ENCODE peak calls at places on chromosomes 2 and 18, in six cellular contexts. One of them, this sample, is unnamed.
A peak's percentile ranks its signal among the peaks of the same experiment; 100 is the strongest.

GRCh38 chr18:22267225-22267624 is 97.8 kb downstream of the GATA6 start:
- DNase-seq in IMR-90: no peak
- DNase-seq in trophoblast cell: no peak
- DNase-seq in neuronal stem cell: no peak
- DNase-seq in H1: no peak
- DNase-seq in mesenchymal stem cell: no peak
- DNase-seq in this sample: no peak

GRCh38 chr2:68193774-68194372 is 36.2 kb downstream of the PNO1 start:
- DNase-seq in IMR-90: peak; percentile 77
- DNase-seq in trophoblast cell: no peak
- DNase-seq in neuronal stem cell: no peak
- DNase-seq in H1: no peak
- DNase-seq in mesenchymal stem cell: peak; percentile 33
- DNase-seq in this sample: no peak

GRCh38 chr2:193523662-193524061 is 1328.9 kb upstream of the TMEFF2 start:
- DNase-seq in IMR-90: no peak
- DNase-seq in trophoblast cell: no peak
- DNase-seq in neuronal stem cell: no peak
- DNase-seq in H1: no peak
- DNase-seq in mesenchymal stem cell: no peak
- DNase-seq in this sample: no peak

GRCh38 chr18:37935086-37935485 is 369.5 kb upstream of the CELF4 start:
- DNase-seq in IMR-90: no peak
- DNase-seq in trophoblast cell: no peak
- DNase-seq in neuronal stem cell: no peak
- DNase-seq in H1: no peak
- DNase-seq in mesenchymal stem cell: no peak
- DNase-seq in this sample: no peak

GRCh38 chr2:154771664-154772284 is 73.3 kb downstream of the KCNJ3 start:
- DNase-seq in IMR-90: no peak
- DNase-seq in trophoblast cell: no peak
- DNase-seq in neuronal stem cell: no peak
- DNase-seq in H1: no peak
- DNase-seq in mesenchymal stem cell: no peak
- DNase-seq in this sample: no peak

GRCh38 chr2:101558740-101559508 is 84.0 kb upstream of the RFX8 start:
- DNase-seq in IMR-90: peak; percentile 91
- DNase-seq in trophoblast cell: no peak
- DNase-seq in neuronal stem cell: no peak
- DNase-seq in H1: no peak
- DNase-seq in mesenchymal stem cell: peak; percentile 97
- DNase-seq in this sample: no peak

GRCh38 chr18:36709315-36709714 is 119.5 kb downstream of the TPGS2 start:
- DNase-seq in IMR-90: no peak
- DNase-seq in trophoblast cell: no peak
- DNase-seq in neuronal stem cell: no peak
- DNase-seq in H1: no peak
- DNase-seq in mesenchymal stem cell: no peak
- DNase-seq in this sample: no peak

GRCh38 chr18:8609711-8610441 is 639 bp downstream of the RAB12 start:
- DNase-seq in IMR-90: no peak
- DNase-seq in trophoblast cell: peak; percentile 37
- DNase-seq in neuronal stem cell: no peak
- DNase-seq in H1: no peak
- DNase-seq in mesenchymal stem cell: peak; percentile 10
- DNase-seq in this sample: no peak

GRCh38 chr2:107989445-107989844 is 3.1 kb downstream of the SLC5A7 start:
- DNase-seq in IMR-90: no peak
- DNase-seq in trophoblast cell: no peak
- DNase-seq in neuronal stem cell: no peak
- DNase-seq in H1: no peak
- DNase-seq in mesenchymal stem cell: no peak
- DNase-seq in this sample: no peak

GRCh38 chr2:22261165-22261564 is 1123.8 kb upstream of the KLHL29 start:
- DNase-seq in IMR-90: no peak
- DNase-seq in trophoblast cell: no peak
- DNase-seq in neuronal stem cell: no peak
- DNase-seq in H1: no peak
- DNase-seq in mesenchymal stem cell: no peak
- DNase-seq in this sample: no peak

GRCh38 chr18:35619468-35619867 is 37.9 kb downstream of the GALNT1 start:
- DNase-seq in IMR-90: no peak
- DNase-seq in trophoblast cell: no peak
- DNase-seq in neuronal stem cell: no peak
- DNase-seq in H1: no peak
- DNase-seq in mesenchymal stem cell: peak; percentile 36
- DNase-seq in this sample: no peak

GRCh38 chr2:9273496-9273895 is 66.9 kb downstream of the ASAP2 start:
- DNase-seq in IMR-90: no peak
- DNase-seq in trophoblast cell: no peak
- DNase-seq in neuronal stem cell: no peak
- DNase-seq in H1: no peak
- DNase-seq in mesenchymal stem cell: no peak
- DNase-seq in this sample: no peak

GRCh38 chr18:7259482-7259881 is 28.6 kb downstream of the LRRC30 start:
- DNase-seq in IMR-90: no peak
- DNase-seq in trophoblast cell: no peak
- DNase-seq in neuronal stem cell: no peak
- DNase-seq in H1: no peak
- DNase-seq in mesenchymal stem cell: no peak
- DNase-seq in this sample: no peak

GRCh38 chr2:231794383-231794782 is 8.1 kb downstream of the COPS7B start:
- DNase-seq in IMR-90: no peak
- DNase-seq in trophoblast cell: peak; percentile 36
- DNase-seq in neuronal stem cell: no peak
- DNase-seq in H1: no peak
- DNase-seq in mesenchymal stem cell: no peak
- DNase-seq in this sample: no peak

GRCh38 chr2:2587364-2587763 is 256.3 kb upstream of the MYT1L start:
- DNase-seq in IMR-90: no peak
- DNase-seq in trophoblast cell: no peak
- DNase-seq in neuronal stem cell: no peak
- DNase-seq in H1: no peak
- DNase-seq in mesenchymal stem cell: no peak
- DNase-seq in this sample: no peak

GRCh38 chr2:128978155-128978707 is 659.6 kb upstream of the HS6ST1 start:
- DNase-seq in IMR-90: no peak
- DNase-seq in trophoblast cell: no peak
- DNase-seq in neuronal stem cell: no peak
- DNase-seq in H1: peak; percentile 10
- DNase-seq in mesenchymal stem cell: peak; percentile 6
- DNase-seq in this sample: peak; percentile 93

GRCh38 chr2:134838143-134838620 is at the start of gene ACMSD:
- DNase-seq in IMR-90: no peak
- DNase-seq in trophoblast cell: no peak
- DNase-seq in neuronal stem cell: no peak
- DNase-seq in H1: no peak
- DNase-seq in mesenchymal stem cell: no peak
- DNase-seq in this sample: no peak

GRCh38 chr2:207558106-207558505 is 28.3 kb downstream of the CREB1 start:
- DNase-seq in IMR-90: peak; percentile 90
- DNase-seq in trophoblast cell: no peak
- DNase-seq in neuronal stem cell: no peak
- DNase-seq in H1: no peak
- DNase-seq in mesenchymal stem cell: peak; percentile 83
- DNase-seq in this sample: peak; percentile 4

GRCh38 chr2:135829420-135829983 is 7.5 kb downstream of the LCT start:
- DNase-seq in IMR-90: no peak
- DNase-seq in trophoblast cell: no peak
- DNase-seq in neuronal stem cell: no peak
- DNase-seq in H1: no peak
- DNase-seq in mesenchymal stem cell: no peak
- DNase-seq in this sample: no peak

GRCh38 chr2:235200216-235200615 is 248.4 kb downstream of the SH3BP4 start:
- DNase-seq in IMR-90: no peak
- DNase-seq in trophoblast cell: no peak
- DNase-seq in neuronal stem cell: no peak
- DNase-seq in H1: no peak
- DNase-seq in mesenchymal stem cell: no peak
- DNase-seq in this sample: no peak

GRCh38 chr18:44465337-44465736 is 215.4 kb upstream of the SETBP1 start:
- DNase-seq in IMR-90: no peak
- DNase-seq in trophoblast cell: no peak
- DNase-seq in neuronal stem cell: no peak
- DNase-seq in H1: no peak
- DNase-seq in mesenchymal stem cell: no peak
- DNase-seq in this sample: no peak

GRCh38 chr2:136168605-136169210 is 50.8 kb upstream of the CXCR4 start:
- DNase-seq in IMR-90: no peak
- DNase-seq in trophoblast cell: peak; percentile 67
- DNase-seq in neuronal stem cell: peak; percentile 21
- DNase-seq in H1: no peak
- DNase-seq in mesenchymal stem cell: no peak
- DNase-seq in this sample: peak; percentile 19

GRCh38 chr2:122028371-122029102 is 273.1 kb downstream of the TSN start:
- DNase-seq in IMR-90: peak; percentile 81
- DNase-seq in trophoblast cell: peak; percentile 11
- DNase-seq in neuronal stem cell: no peak
- DNase-seq in H1: no peak
- DNase-seq in mesenchymal stem cell: no peak
- DNase-seq in this sample: no peak

GRCh38 chr2:1755436-1756191 is 11.3 kb upstream of the PXDN start:
- DNase-seq in IMR-90: peak; percentile 97
- DNase-seq in trophoblast cell: peak; percentile 16
- DNase-seq in neuronal stem cell: no peak
- DNase-seq in H1: no peak
- DNase-seq in mesenchymal stem cell: peak; percentile 82
- DNase-seq in this sample: no peak

GRCh38 chr2:35428548-35428947 is 927.0 kb upstream of the CRIM1 start:
- DNase-seq in IMR-90: no peak
- DNase-seq in trophoblast cell: peak; percentile 27
- DNase-seq in neuronal stem cell: peak; percentile 17
- DNase-seq in H1: peak; percentile 25
- DNase-seq in mesenchymal stem cell: no peak
- DNase-seq in this sample: peak; percentile 81

GRCh38 chr2:62382757-62383156 is 123.2 kb downstream of the TMEM17 start:
- DNase-seq in IMR-90: peak; percentile 10
- DNase-seq in trophoblast cell: peak; percentile 90
- DNase-seq in neuronal stem cell: no peak
- DNase-seq in H1: no peak
- DNase-seq in mesenchymal stem cell: peak; percentile 25
- DNase-seq in this sample: peak; percentile 73

GRCh38 chr2:240916571-240917008 is 10.5 kb downstream of the CROCC2 start:
- DNase-seq in IMR-90: peak; percentile 84
- DNase-seq in trophoblast cell: no peak
- DNase-seq in neuronal stem cell: no peak
- DNase-seq in H1: no peak
- DNase-seq in mesenchymal stem cell: peak; percentile 74
- DNase-seq in this sample: peak; percentile 49
- H4K8ac ChIP-seq in IMR-90: no peak overlapping the region
- H4K8ac ChIP-seq in trophoblast cell: no peak overlapping the region
- H4K8ac ChIP-seq in neuronal stem cell: no peak overlapping the region
- H4K8ac ChIP-seq in H1: no peak overlapping the region
- H4K8ac ChIP-seq in mesenchymal stem cell: no peak overlapping the region
- H4K8ac ChIP-seq in this sample: no peak overlapping the region

GRCh38 chr18:713135-713490 is 683 bp upstream of the ENOSF1 start:
- DNase-seq in IMR-90: no peak
- DNase-seq in trophoblast cell: peak; percentile 71
- DNase-seq in neuronal stem cell: no peak
- DNase-seq in H1: no peak
- DNase-seq in mesenchymal stem cell: no peak
- DNase-seq in this sample: no peak
- H3K4me3 ChIP-seq in IMR-90: no peak overlapping the region
- H3K4me3 ChIP-seq in trophoblast cell: no peak overlapping the region
- H3K4me3 ChIP-seq in neuronal stem cell: no peak overlapping the region
- H3K4me3 ChIP-seq in H1: peak overlapping the region; percentile 40
- H3K4me3 ChIP-seq in mesenchymal stem cell: peak overlapping the region; percentile 81
- H3K4me3 ChIP-seq in this sample: no peak overlapping the region

GRCh38 chr2:197359859-197360258 is 49.3 kb upstream of the ANKRD44 start:
- DNase-seq in IMR-90: no peak
- DNase-seq in trophoblast cell: no peak
- DNase-seq in neuronal stem cell: no peak
- DNase-seq in H1: no peak
- DNase-seq in mesenchymal stem cell: no peak
- DNase-seq in this sample: peak; percentile 11

GRCh38 chr2:197358927-197359326 is 48.3 kb upstream of the ANKRD44 start:
- DNase-seq in IMR-90: peak; percentile 33
- DNase-seq in trophoblast cell: no peak
- DNase-seq in neuronal stem cell: no peak
- DNase-seq in H1: no peak
- DNase-seq in mesenchymal stem cell: no peak
- DNase-seq in this sample: no peak

GRCh38 chr2:197360744-197361156 is 50.2 kb upstream of the ANKRD44 start:
- DNase-seq in IMR-90: peak; percentile 87
- DNase-seq in trophoblast cell: no peak
- DNase-seq in neuronal stem cell: no peak
- DNase-seq in H1: no peak
- DNase-seq in mesenchymal stem cell: peak; percentile 24
- DNase-seq in this sample: no peak

GRCh38 chr2:197368412-197368811 is 57.8 kb upstream of the ANKRD44 start:
- DNase-seq in IMR-90: no peak
- DNase-seq in trophoblast cell: no peak
- DNase-seq in neuronal stem cell: no peak
- DNase-seq in H1: no peak
- DNase-seq in mesenchymal stem cell: no peak
- DNase-seq in this sample: no peak

GRCh38 chr2:197363998-197364397 is 53.4 kb upstream of the ANKRD44 start:
- DNase-seq in IMR-90: no peak
- DNase-seq in trophoblast cell: peak; percentile 18
- DNase-seq in neuronal stem cell: no peak
- DNase-seq in H1: no peak
- DNase-seq in mesenchymal stem cell: no peak
- DNase-seq in this sample: peak; percentile 42
- H4K8ac ChIP-seq in IMR-90: no peak overlapping the region
- H4K8ac ChIP-seq in trophoblast cell: no peak overlapping the region
- H4K8ac ChIP-seq in neuronal stem cell: no peak overlapping the region
- H4K8ac ChIP-seq in H1: no peak overlapping the region
- H4K8ac ChIP-seq in mesenchymal stem cell: no peak overlapping the region
- H4K8ac ChIP-seq in this sample: no peak overlapping the region

DNA sequence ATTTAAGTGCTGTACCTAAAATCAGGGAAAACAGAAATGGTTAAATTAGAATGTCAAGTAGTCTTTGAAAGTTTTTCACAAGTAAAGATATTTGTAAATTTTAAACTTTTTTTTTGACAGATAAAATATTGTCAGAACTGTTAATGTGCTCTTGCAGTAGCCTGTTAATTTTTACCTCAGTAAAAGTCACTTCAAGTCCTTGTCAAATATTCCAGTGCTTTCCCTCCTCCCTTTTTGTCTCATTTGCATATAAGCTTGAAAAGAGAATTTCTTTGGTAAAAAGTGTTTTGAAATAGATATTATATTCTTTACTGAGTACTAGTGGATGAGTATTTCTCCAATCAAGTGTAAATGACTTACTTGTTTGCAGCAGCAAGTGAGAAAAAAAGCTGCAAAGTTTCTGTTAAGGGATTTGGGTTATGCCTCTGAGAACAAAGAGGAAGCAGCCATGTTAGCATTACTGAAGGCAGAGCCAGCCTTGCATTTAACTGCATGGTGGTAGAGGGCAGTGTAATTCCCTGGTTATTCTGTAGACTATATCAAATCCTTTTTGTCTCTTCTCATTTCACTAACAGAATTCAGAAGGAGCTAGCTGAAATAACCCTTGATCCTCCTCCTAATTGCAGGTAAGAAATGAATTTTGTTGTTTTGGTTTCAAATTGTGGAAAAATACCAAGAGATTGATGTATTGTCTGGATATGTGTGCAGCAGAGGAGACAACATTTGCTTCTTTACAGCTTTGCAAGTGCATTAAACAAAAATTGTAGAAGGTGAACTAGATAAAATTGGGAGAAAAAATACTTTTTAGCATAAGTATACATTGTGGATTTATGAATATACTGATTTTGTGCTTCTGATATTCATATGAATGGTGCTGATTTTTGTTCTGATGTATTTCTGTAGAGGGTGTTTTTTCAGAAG is 3.3 kb downstream of the UBE2E3 start:
- DNase-seq in IMR-90: peak; percentile 69
- DNase-seq in trophoblast cell: peak; percentile 36
- DNase-seq in neuronal stem cell: peak; percentile 41
- DNase-seq in H1: no peak
- DNase-seq in mesenchymal stem cell: peak; percentile 76
- DNase-seq in this sample: peak; percentile 83
- H3K4me3 ChIP-seq in IMR-90: no peak overlapping the region
- H3K4me3 ChIP-seq in trophoblast cell: no peak overlapping the region
- H3K4me3 ChIP-seq in neuronal stem cell: peak overlapping the region; percentile 62
- H3K4me3 ChIP-seq in H1: no peak overlapping the region
- H3K4me3 ChIP-seq in mesenchymal stem cell: peak overlapping the region; percentile 99
- H3K4me3 ChIP-seq in this sample: no peak overlapping the region

This sample was measured in mesendoderm.